ENCODE peak calls at places on chromosomes 1 and 21, in four cellular contexts. U, T, W and J are unnamed samples.

GRCh38 chr21:16211339-16212303 is 481.8 kb downstream of the USP25 start:
- DNase-seq in U (peak; percentile 3), T (no peak), W (peak; percentile 63), J (no peak)

GRCh38 chr1:9753121-9753531 is 70.6 kb downstream of the CLSTN1 start:
- DNase-seq in U (peak; percentile 65), T (peak; percentile 41), W (peak; percentile 84), J (no peak)

GRCh38 chr21:45388011-45388521 is 16.9 kb upstream of the COL18A1 start:
- DNase-seq in U (no peak), T (peak; percentile 45), W (no peak), J (no peak)

GRCh38 chr1:229845410-229846138 is 219.5 kb downstream of the URB2 start:
- DNase-seq in U (no peak), T (no peak), W (no peak), J (no peak)

GRCh38 chr21:46550511-46550941 is 54.4 kb downstream of the S100B start:
- DNase-seq in U (no peak), T (no peak), W (no peak), J (no peak)

GRCh38 chr1:117105003-117105402 is 16.5 kb downstream of the TRIM45 start:
- DNase-seq in U (no peak), T (no peak), W (no peak), J (peak; percentile 72)

GRCh38 chr1:248243204-248243603 is 12.0 kb downstream of the OR2M4 start:
- DNase-seq in U (peak; percentile 61), T (no peak), W (peak; percentile 3), J (no peak)

GRCh38 chr1:228003461-228004330 is 3.1 kb upstream of the WNT3A start:
- DNase-seq in U (no peak), T (no peak), W (no peak), J (no peak)

GRCh38 chr1:64320470-64320869 is 117.0 kb downstream of the UBE2U start:
- DNase-seq in U (peak; percentile 58), T (no peak), W (peak; percentile 18), J (no peak)

GRCh38 chr1:28775121-28775942 is 36.6 kb upstream of the OPRD1 start:
- DNase-seq in U (no peak), T (peak; percentile 69), W (peak; percentile 17), J (no peak)

GRCh38 chr1:12067900-12068821 is 5.1 kb downstream of the TNFRSF8 start:
- DNase-seq in U (no peak), T (peak; percentile 31), W (peak; percentile 86), J (peak; percentile 30)

GRCh38 chr1:2501041-2501819 is 25.1 kb downstream of the PLCH2 start:
- DNase-seq in U (no peak), T (no peak), W (no peak), J (no peak)

GRCh38 chr1:208158640-208159541 is 85.3 kb downstream of the PLXNA2 start:
- DNase-seq in U (no peak), T (no peak), W (no peak), J (no peak)

GRCh38 chr1:86798608-86799291 is 94.4 kb downstream of the SH3GLB1 start:
- DNase-seq in U (no peak), T (no peak), W (no peak), J (no peak)

GRCh38 chr1:153032677-153033308 is 1.8 kb downstream of the SPRR1B start:
- DNase-seq in U (peak; percentile 49), T (no peak), W (peak; percentile 59), J (peak; percentile 0)

GRCh38 chr1:83692524-83693336 is 306.2 kb downstream of the TTLL7 start:
- DNase-seq in U (peak; percentile 22), T (no peak), W (peak; percentile 46), J (peak; percentile 15)

GRCh38 chr1:33301273-33301984 is 19.5 kb downstream of the A3GALT2 start:
- DNase-seq in U (no peak), T (peak; percentile 46), W (no peak), J (no peak)

GRCh38 chr1:6269271-6269996 is 8.5 kb upstream of the GPR153 start:
- DNase-seq in U (no peak), T (no peak), W (no peak), J (no peak)

GRCh38 chr1:232538224-232538942 is 91.5 kb downstream of the SIPA1L2 start:
- DNase-seq in U (peak; percentile 85), T (no peak), W (peak; percentile 80), J (no peak)

GRCh38 chr1:209659909-209660308 is 7.7 kb upstream of the LAMB3 start:
- DNase-seq in U (peak; percentile 89), T (no peak), W (no peak), J (no peak)

GRCh38 chr1:9883585-9884449 is 26.3 kb downstream of the CTNNBIP1 start:
- DNase-seq in U (no peak), T (no peak), W (no peak), J (no peak)

GRCh38 chr1:71882241-71883036 is 399.9 kb downstream of the NEGR1 start:
- DNase-seq in U (peak; percentile 65), T (no peak), W (no peak), J (no peak)

GRCh38 chr21:34845521-34846213 is 176.9 kb downstream of the CLIC6 start:
- DNase-seq in U (no peak), T (no peak), W (peak; percentile 95), J (no peak)

GRCh38 chr1:203199481-203200058 is 13.1 kb upstream of the CHI3L1 start:
- DNase-seq in U (no peak), T (no peak), W (no peak), J (no peak)

GRCh38 chr21:44951186-44951915 is 11.5 kb downstream of the SLX9 start:
- DNase-seq in U (no peak), T (no peak), W (no peak), J (no peak)

GRCh38 chr1:27940297-27940696 is 5.5 kb downstream of the SMPDL3B start:
- DNase-seq in U (peak; percentile 61), T (no peak), W (peak; percentile 10), J (no peak)

GRCh38 chr1:42793824-42794223 is 9.0 kb downstream of the TMEM269 start:
- DNase-seq in U (no peak), T (no peak), W (no peak), J (no peak)

GRCh38 chr1:25117233-25117823 is 115.0 kb downstream of the SYF2 start:
- DNase-seq in U (no peak), T (no peak), W (no peak), J (no peak)

GRCh38 chr1:211734791-211735190 is 59.4 kb upstream of the NEK2 start:
- DNase-seq in U (no peak), T (no peak), W (no peak), J (no peak)

GRCh38 chr1:64505232-64505943 is 35.5 kb downstream of the CACHD1 start:
- DNase-seq in U (no peak), T (peak; percentile 40), W (no peak), J (no peak)

GRCh38 chr1:25468037-25468436 is 37.3 kb downstream of the MACO1 start:
- DNase-seq in U (no peak), T (no peak), W (peak; percentile 44), J (no peak)

GRCh38 chr1:43367026-43367903 is 546 bp downstream of the ELOVL1 start:
- DNase-seq in U (peak; percentile 35), T (peak; percentile 30), W (peak; percentile 72), J (no peak)

GRCh38 chr1:165573787-165574186 is 30.0 kb downstream of the LRRC52 start:
- DNase-seq in U (no peak), T (no peak), W (no peak), J (no peak)

GRCh38 chr1:103416681-103417318 is 108.7 kb upstream of the RNPC3 start:
- DNase-seq in U (no peak), T (no peak), W (peak; percentile 70), J (peak; percentile 14)

GRCh38 chr1:154987326-154987725 is 4.2 kb downstream of the FLAD1 start:
- DNase-seq in U (no peak), T (no peak), W (no peak), J (no peak)

GRCh38 chr1:204366759-204367158 is 7.0 kb upstream of the PLEKHA6 start:
- DNase-seq in U (no peak), T (no peak), W (no peak), J (no peak)

GRCh38 chr1:226973371-226973897 is 33.3 kb downstream of the COQ8A start:
- DNase-seq in U (no peak), T (peak; percentile 75), W (no peak), J (no peak)

DNA sequence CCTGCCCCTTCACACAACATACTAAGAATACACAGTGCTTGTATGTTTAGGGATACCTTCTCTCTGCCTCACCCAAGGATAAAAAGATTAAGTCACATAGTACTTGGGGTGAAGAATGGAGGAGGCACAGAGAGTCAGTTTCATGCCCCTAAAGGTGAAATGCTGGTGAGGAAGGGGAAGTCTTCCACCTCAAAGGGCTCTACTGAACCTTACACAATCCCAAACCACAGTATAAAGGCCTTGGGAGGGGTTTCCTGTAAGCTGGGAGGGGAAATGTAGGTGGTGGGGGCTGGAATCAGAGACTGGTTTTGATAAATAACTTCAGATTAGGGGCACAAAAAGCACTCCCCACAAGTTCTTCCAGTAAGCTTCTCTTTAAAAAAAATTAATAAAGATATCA is 3.5 kb downstream of the MINDY1 start:
- DNase-seq in U (no peak), T (no peak), W (no peak), J (no peak)
- H3K4me3 ChIP-seq in U (no peak overlapping the region), T (no peak overlapping the region), W (no peak overlapping the region), J (no peak overlapping the region)

DNA sequence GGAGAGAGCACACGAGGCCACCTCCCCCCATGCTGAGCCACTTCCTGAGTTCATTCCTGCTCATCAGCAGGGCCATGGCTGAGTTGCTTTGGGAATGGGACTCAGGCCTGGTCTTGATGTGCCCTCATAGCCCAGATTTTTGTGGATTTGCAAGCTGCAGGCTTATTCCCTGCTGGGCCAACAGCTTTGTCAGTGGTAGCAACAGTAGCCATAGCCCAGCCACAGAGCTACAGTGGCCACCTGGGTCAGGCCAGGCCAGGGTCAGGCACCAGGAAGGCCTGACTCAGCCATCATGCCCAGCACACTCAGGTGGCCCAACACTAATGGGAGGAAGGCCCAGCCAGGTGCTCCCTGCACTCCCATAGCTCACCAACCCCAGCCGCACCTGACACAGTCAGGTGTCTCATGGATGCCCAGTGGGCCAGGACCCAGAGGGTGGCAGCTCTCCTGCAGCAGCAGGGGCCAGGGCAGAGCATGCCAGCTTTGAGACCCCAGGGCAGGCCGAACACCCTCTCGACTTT is 33.4 kb downstream of the EPHA2 start:
- DNase-seq in U (no peak), T (no peak), W (peak; percentile 73), J (no peak)
- H3K27me3 ChIP-seq in U (no peaks in the 10 kb centered on the region), T (no peaks in the 10 kb centered on the region), W (no peaks in the 10 kb centered on the region), J (no peaks in the 10 kb centered on the region)

DNA sequence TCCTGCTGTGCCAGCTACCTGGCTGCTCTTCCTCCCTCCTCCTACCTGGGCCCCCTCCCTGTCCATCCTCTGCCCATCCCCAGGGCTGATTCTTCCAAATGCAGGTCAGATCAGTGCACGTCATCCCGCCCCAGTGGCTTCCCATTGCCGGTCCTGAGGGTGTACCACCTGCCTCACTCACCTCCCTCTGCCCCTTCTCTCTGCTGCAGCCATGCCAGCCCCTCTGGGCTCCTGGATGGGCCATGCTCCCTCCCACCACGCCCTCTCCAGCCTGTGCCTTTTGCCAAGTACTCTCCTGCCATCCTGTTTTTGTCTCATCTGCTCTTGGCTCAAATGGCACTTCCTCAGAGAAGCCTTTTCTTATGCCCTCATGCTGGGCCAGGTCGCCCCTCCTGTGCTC is 95.8 kb downstream of the ARHGEF10L start:
- DNase-seq in U (no peak), T (no peak), W (no peak), J (no peak)
- H3K36me3 ChIP-seq in U (no peaks in the 10 kb centered on the region), T (no peaks in the 10 kb centered on the region), W (peaks cover 28% of the 10 kb centered on the region), J (peaks cover 30% of the 10 kb centered on the region)

GRCh38 chr1:182340233-182341058 is 51.1 kb downstream of the GLUL start:
- DNase-seq in U (no peak), T (peak; percentile 25), W (peak; percentile 13), J (peak; percentile 77)
- H3K4me3 ChIP-seq in U (no peak overlapping the region), T (no peak overlapping the region), W (no peak overlapping the region), J (no peak overlapping the region)

GRCh38 chr1:20481158-20481617 is 4.8 kb downstream of the CAMK2N1 start:
- DNase-seq in U (no peak), T (no peak), W (no peak), J (no peak)
- H3K27me3 ChIP-seq in U (peaks cover 96% of the 10 kb centered on the region), T (no peaks in the 10 kb centered on the region), W (no peaks in the 10 kb centered on the region), J (no peaks in the 10 kb centered on the region)